ENCODE peak calls at places on chromosomes 4 and X, in seven cellular contexts. One of them, this sample, is unnamed.

GRCh38 chrX:11100281-11101035 is 10.7 kb upstream of the HCCS start:
- DNase-seq in RWPE2: no peak
- DNase-seq in OCI-LY7: no peak
- DNase-seq in lower lobe of right lung: no peak
- DNase-seq in WERI-Rb-1: peak
- DNase-seq in heart left ventricle: no peak
- DNase-seq in HepG2: peak
- DNase-seq in this sample: peak

GRCh38 chrX:120791013-120791643 is 84.5 kb downstream of the CT47B1 start:
- DNase-seq in RWPE2: no peak
- DNase-seq in OCI-LY7: no peak
- DNase-seq in lower lobe of right lung: no peak
- DNase-seq in WERI-Rb-1: no peak
- DNase-seq in heart left ventricle: peak
- DNase-seq in HepG2: no peak
- DNase-seq in this sample: no peak

GRCh38 chr4:134708616-134709015 is 507.0 kb upstream of the PABPC4L start:
- DNase-seq in RWPE2: no peak
- DNase-seq in OCI-LY7: no peak
- DNase-seq in lower lobe of right lung: no peak
- DNase-seq in WERI-Rb-1: no peak
- DNase-seq in heart left ventricle: no peak
- DNase-seq in HepG2: no peak
- DNase-seq in this sample: no peak

GRCh38 chr4:173698557-173699262 is 168.7 kb upstream of the HAND2 start:
- DNase-seq in RWPE2: no peak
- DNase-seq in OCI-LY7: no peak
- DNase-seq in lower lobe of right lung: no peak
- DNase-seq in WERI-Rb-1: no peak
- DNase-seq in heart left ventricle: peak
- DNase-seq in HepG2: no peak
- DNase-seq in this sample: no peak

GRCh38 chrX:149060921-149061320 is 444.2 kb downstream of the IDS start:
- DNase-seq in RWPE2: no peak
- DNase-seq in OCI-LY7: no peak
- DNase-seq in lower lobe of right lung: no peak
- DNase-seq in WERI-Rb-1: no peak
- DNase-seq in heart left ventricle: no peak
- DNase-seq in HepG2: no peak
- DNase-seq in this sample: no peak

GRCh38 chr4:13918110-13918509 is 290.6 kb upstream of the BOD1L1 start:
- DNase-seq in RWPE2: no peak
- DNase-seq in OCI-LY7: no peak
- DNase-seq in lower lobe of right lung: no peak
- DNase-seq in WERI-Rb-1: no peak
- DNase-seq in heart left ventricle: peak
- DNase-seq in HepG2: peak
- DNase-seq in this sample: peak

GRCh38 chr4:15882675-15883086 is 55.9 kb downstream of the FGFBP1 start:
- DNase-seq in RWPE2: no peak
- DNase-seq in OCI-LY7: peak
- DNase-seq in lower lobe of right lung: no peak
- DNase-seq in WERI-Rb-1: peak
- DNase-seq in heart left ventricle: peak
- DNase-seq in HepG2: peak
- DNase-seq in this sample: peak

GRCh38 chrX:8939344-8939743 is 94.6 kb downstream of the FAM9B start:
- DNase-seq in RWPE2: no peak
- DNase-seq in OCI-LY7: no peak
- DNase-seq in lower lobe of right lung: no peak
- DNase-seq in WERI-Rb-1: peak
- DNase-seq in heart left ventricle: no peak
- DNase-seq in HepG2: no peak
- DNase-seq in this sample: no peak

GRCh38 chrX:43664708-43665107 is 8.6 kb downstream of the MAOA start:
- DNase-seq in RWPE2: no peak
- DNase-seq in OCI-LY7: no peak
- DNase-seq in lower lobe of right lung: no peak
- DNase-seq in WERI-Rb-1: no peak
- DNase-seq in heart left ventricle: no peak
- DNase-seq in HepG2: no peak
- DNase-seq in this sample: no peak

GRCh38 chr4:107600456-107600855 is 119.6 kb downstream of the PAPSS1 start:
- DNase-seq in RWPE2: no peak
- DNase-seq in OCI-LY7: no peak
- DNase-seq in lower lobe of right lung: no peak
- DNase-seq in WERI-Rb-1: no peak
- DNase-seq in heart left ventricle: no peak
- DNase-seq in HepG2: no peak
- DNase-seq in this sample: no peak

GRCh38 chr4:11293866-11294265 is 134.8 kb downstream of the HS3ST1 start:
- DNase-seq in RWPE2: no peak
- DNase-seq in OCI-LY7: no peak
- DNase-seq in lower lobe of right lung: no peak
- DNase-seq in WERI-Rb-1: no peak
- DNase-seq in heart left ventricle: no peak
- DNase-seq in HepG2: no peak
- DNase-seq in this sample: no peak

GRCh38 chr4:169604131-169604900 is 8.1 kb downstream of the NEK1 start:
- DNase-seq in RWPE2: no peak
- DNase-seq in OCI-LY7: no peak
- DNase-seq in lower lobe of right lung: no peak
- DNase-seq in WERI-Rb-1: no peak
- DNase-seq in heart left ventricle: no peak
- DNase-seq in HepG2: no peak
- DNase-seq in this sample: no peak

GRCh38 chr4:177451108-177451500 is 8.9 kb upstream of the AGA start:
- DNase-seq in RWPE2: no peak
- DNase-seq in OCI-LY7: no peak
- DNase-seq in lower lobe of right lung: no peak
- DNase-seq in WERI-Rb-1: no peak
- DNase-seq in heart left ventricle: no peak
- DNase-seq in HepG2: no peak
- DNase-seq in this sample: no peak

GRCh38 chr4:113683143-113683542 is 78.4 kb downstream of the CAMK2D start:
- DNase-seq in RWPE2: no peak
- DNase-seq in OCI-LY7: peak
- DNase-seq in lower lobe of right lung: no peak
- DNase-seq in WERI-Rb-1: no peak
- DNase-seq in heart left ventricle: no peak
- DNase-seq in HepG2: no peak
- DNase-seq in this sample: no peak

GRCh38 chr4:69936566-69936965 is 5.7 kb downstream of the CSN1S1 start:
- DNase-seq in RWPE2: no peak
- DNase-seq in OCI-LY7: no peak
- DNase-seq in lower lobe of right lung: no peak
- DNase-seq in WERI-Rb-1: no peak
- DNase-seq in heart left ventricle: no peak
- DNase-seq in HepG2: no peak
- DNase-seq in this sample: no peak

GRCh38 chr4:23297327-23297726 is 592.5 kb downstream of the PPARGC1A start:
- DNase-seq in RWPE2: no peak
- DNase-seq in OCI-LY7: peak
- DNase-seq in lower lobe of right lung: no peak
- DNase-seq in WERI-Rb-1: peak
- DNase-seq in heart left ventricle: no peak
- DNase-seq in HepG2: no peak
- DNase-seq in this sample: no peak

GRCh38 chr4:130233377-130234047 is 1137.6 kb downstream of the C4orf33 start:
- DNase-seq in RWPE2: no peak
- DNase-seq in OCI-LY7: peak
- DNase-seq in lower lobe of right lung: no peak
- DNase-seq in WERI-Rb-1: no peak
- DNase-seq in heart left ventricle: no peak
- DNase-seq in HepG2: no peak
- DNase-seq in this sample: no peak

GRCh38 chrX:29671426-29671825 is 543.9 kb upstream of the MAGEB2 start:
- DNase-seq in RWPE2: no peak
- DNase-seq in OCI-LY7: no peak
- DNase-seq in lower lobe of right lung: no peak
- DNase-seq in WERI-Rb-1: no peak
- DNase-seq in heart left ventricle: no peak
- DNase-seq in HepG2: no peak
- DNase-seq in this sample: no peak

GRCh38 chr4:155405059-155405458 is 28.3 kb upstream of the MAP9 start:
- DNase-seq in RWPE2: no peak
- DNase-seq in OCI-LY7: no peak
- DNase-seq in lower lobe of right lung: no peak
- DNase-seq in WERI-Rb-1: no peak
- DNase-seq in heart left ventricle: no peak
- DNase-seq in HepG2: no peak
- DNase-seq in this sample: peak

GRCh38 chr4:184889683-184890082 is 63.9 kb upstream of the ACSL1 start:
- DNase-seq in RWPE2: no peak
- DNase-seq in OCI-LY7: no peak
- DNase-seq in lower lobe of right lung: no peak
- DNase-seq in WERI-Rb-1: no peak
- DNase-seq in heart left ventricle: no peak
- DNase-seq in HepG2: no peak
- DNase-seq in this sample: no peak

GRCh38 chrX:150731795-150732194 is 38.6 kb downstream of the MTMR1 start:
- DNase-seq in RWPE2: no peak
- DNase-seq in OCI-LY7: no peak
- DNase-seq in lower lobe of right lung: no peak
- DNase-seq in WERI-Rb-1: no peak
- DNase-seq in heart left ventricle: peak
- DNase-seq in HepG2: no peak
- DNase-seq in this sample: peak

GRCh38 chr4:24174622-24175021 is 284.8 kb upstream of the PPARGC1A start:
- DNase-seq in RWPE2: no peak
- DNase-seq in OCI-LY7: no peak
- DNase-seq in lower lobe of right lung: no peak
- DNase-seq in WERI-Rb-1: no peak
- DNase-seq in heart left ventricle: no peak
- DNase-seq in HepG2: no peak
- DNase-seq in this sample: no peak

GRCh38 chr4:113788888-113789287 is 27.4 kb upstream of the CAMK2D start:
- DNase-seq in RWPE2: no peak
- DNase-seq in OCI-LY7: peak
- DNase-seq in lower lobe of right lung: no peak
- DNase-seq in WERI-Rb-1: no peak
- DNase-seq in heart left ventricle: no peak
- DNase-seq in HepG2: no peak
- DNase-seq in this sample: no peak

GRCh38 chr4:143768007-143768591 is 67.6 kb upstream of the FREM3 start:
- DNase-seq in RWPE2: no peak
- DNase-seq in OCI-LY7: no peak
- DNase-seq in lower lobe of right lung: no peak
- DNase-seq in WERI-Rb-1: no peak
- DNase-seq in heart left ventricle: no peak
- DNase-seq in HepG2: no peak
- DNase-seq in this sample: no peak

GRCh38 chr4:17544205-17544604 is 29.2 kb downstream of the CLRN2 start:
- DNase-seq in RWPE2: no peak
- DNase-seq in OCI-LY7: no peak
- DNase-seq in lower lobe of right lung: no peak
- DNase-seq in WERI-Rb-1: no peak
- DNase-seq in heart left ventricle: no peak
- DNase-seq in HepG2: peak
- DNase-seq in this sample: no peak

GRCh38 chrX:44244008-44244407 is 99.5 kb downstream of the EFHC2 start:
- DNase-seq in RWPE2: no peak
- DNase-seq in OCI-LY7: peak
- DNase-seq in lower lobe of right lung: no peak
- DNase-seq in WERI-Rb-1: no peak
- DNase-seq in heart left ventricle: no peak
- DNase-seq in HepG2: no peak
- DNase-seq in this sample: no peak

GRCh38 chr4:101806914-101807313 is 16.4 kb downstream of the BANK1 start:
- DNase-seq in RWPE2: no peak
- DNase-seq in OCI-LY7: peak
- DNase-seq in lower lobe of right lung: no peak
- DNase-seq in WERI-Rb-1: no peak
- DNase-seq in heart left ventricle: no peak
- DNase-seq in HepG2: no peak
- DNase-seq in this sample: no peak
- TF ChIP-seq CTCF in RWPE2: no peak
- TF ChIP-seq CTCF in OCI-LY7: no peak
- TF ChIP-seq CTCF in lower lobe of right lung: no peak
- TF ChIP-seq CTCF in WERI-Rb-1: no peak
- TF ChIP-seq CTCF in heart left ventricle: no peak
- TF ChIP-seq CTCF in HepG2: no peak
- TF ChIP-seq CTCF in this sample: no peak

GRCh38 chr4:3753711-3754412 is 12.3 kb upstream of the ADRA2C start:
- DNase-seq in RWPE2: no peak
- DNase-seq in OCI-LY7: no peak
- DNase-seq in lower lobe of right lung: no peak
- DNase-seq in WERI-Rb-1: no peak
- DNase-seq in heart left ventricle: no peak
- DNase-seq in HepG2: no peak
- DNase-seq in this sample: no peak
- H3K27ac ChIP-seq in RWPE2: no peak
- H3K27ac ChIP-seq in OCI-LY7: no peak
- H3K27ac ChIP-seq in lower lobe of right lung: no peak
- H3K27ac ChIP-seq in WERI-Rb-1: no peak
- H3K27ac ChIP-seq in heart left ventricle: peak
- H3K27ac ChIP-seq in HepG2: no peak
- H3K27ac ChIP-seq in this sample: no peak

GRCh38 chr4:2015008-2015407 is 6.2 kb upstream of the NELFA start:
- DNase-seq in RWPE2: no peak
- DNase-seq in OCI-LY7: no peak
- DNase-seq in lower lobe of right lung: no peak
- DNase-seq in WERI-Rb-1: no peak
- DNase-seq in heart left ventricle: no peak
- DNase-seq in HepG2: no peak
- DNase-seq in this sample: no peak
- TF ChIP-seq CTCF in RWPE2: no peak
- TF ChIP-seq CTCF in OCI-LY7: no peak
- TF ChIP-seq CTCF in lower lobe of right lung: no peak
- TF ChIP-seq CTCF in WERI-Rb-1: no peak
- TF ChIP-seq CTCF in heart left ventricle: no peak
- TF ChIP-seq CTCF in HepG2: no peak
- TF ChIP-seq CTCF in this sample: no peak

GRCh38 chrX:64204701-64205440 is 637 bp downstream of the AMER1 start:
- DNase-seq in RWPE2: no peak
- DNase-seq in OCI-LY7: peak
- DNase-seq in lower lobe of right lung: peak
- DNase-seq in WERI-Rb-1: peak
- DNase-seq in heart left ventricle: peak
- DNase-seq in HepG2: peak
- DNase-seq in this sample: no peak

GRCh38 chrX:64205735-64206491 is 405 bp upstream of the AMER1 start:
- DNase-seq in RWPE2: peak
- DNase-seq in OCI-LY7: peak
- DNase-seq in lower lobe of right lung: peak
- DNase-seq in WERI-Rb-1: peak
- DNase-seq in heart left ventricle: peak
- DNase-seq in HepG2: peak
- DNase-seq in this sample: peak

GRCh38 chrX:64202808-64203320 is 2.6 kb downstream of the AMER1 start:
- DNase-seq in RWPE2: no peak
- DNase-seq in OCI-LY7: no peak
- DNase-seq in lower lobe of right lung: no peak
- DNase-seq in WERI-Rb-1: no peak
- DNase-seq in heart left ventricle: no peak
- DNase-seq in HepG2: no peak
- DNase-seq in this sample: no peak

GRCh38 chrX:64205441-64205734 is at the start of gene AMER1:
- DNase-seq in RWPE2: no peak
- DNase-seq in OCI-LY7: no peak
- DNase-seq in lower lobe of right lung: no peak
- DNase-seq in WERI-Rb-1: no peak
- DNase-seq in heart left ventricle: no peak
- DNase-seq in HepG2: no peak
- DNase-seq in this sample: no peak

GRCh38 chrX:64204252-64204651 is 1.3 kb downstream of the AMER1 start:
- DNase-seq in RWPE2: no peak
- DNase-seq in OCI-LY7: no peak
- DNase-seq in lower lobe of right lung: peak
- DNase-seq in WERI-Rb-1: no peak
- DNase-seq in heart left ventricle: peak
- DNase-seq in HepG2: peak
- DNase-seq in this sample: no peak
- H3K27ac ChIP-seq in RWPE2: no peak
- H3K27ac ChIP-seq in OCI-LY7: no peak
- H3K27ac ChIP-seq in lower lobe of right lung: peak
- H3K27ac ChIP-seq in WERI-Rb-1: no peak
- H3K27ac ChIP-seq in heart left ventricle: peak
- H3K27ac ChIP-seq in HepG2: peak
- H3K27ac ChIP-seq in this sample: peak